ENCODE peak calls at places on chromosome X, in six cellular contexts. F is IMR-90; A is CD4-positive, CD25-positive, alpha-beta regulatory T cell; W is thoracic aorta; Q is right atrium auricular region; E is lower lobe of right lung. X is an unnamed sample.

GRCh38 chrX:19611636-19612376 is 96.5 kb upstream of the MAP3K15 start:
- DNase-seq in F (no peak), A (no peak), W (no peak), Q (no peak), E (no peak), X (no peak)

GRCh38 chrX:30618160-30618765 is 35.0 kb upstream of the GK start:
- DNase-seq in F (no peak), A (no peak), W (no peak), Q (no peak), E (no peak), X (no peak)

GRCh38 chrX:150940844-150941495 is 42.2 kb upstream of the HMGB3 start:
- DNase-seq in F (no peak), A (no peak), W (no peak), Q (no peak), E (no peak), X (no peak)

GRCh38 chrX:97123001-97123400 is 239.3 kb downstream of the RPA4 start:
- DNase-seq in F (no peak), A (no peak), W (no peak), Q (no peak), E (no peak), X (no peak)

GRCh38 chrX:111869639-111870034 is 6.3 kb upstream of the TRPC5OS start:
- DNase-seq in F (peak), A (peak), W (no peak), Q (no peak), E (no peak), X (no peak)

GRCh38 chrX:20547649-20548051 is 280.9 kb upstream of the RPS6KA3 start:
- DNase-seq in F (peak), A (no peak), W (peak), Q (no peak), E (no peak), X (no peak)

GRCh38 chrX:76643590-76643989 is 216.1 kb downstream of the MAGEE1 start:
- DNase-seq in F (no peak), A (no peak), W (no peak), Q (no peak), E (no peak), X (no peak)

GRCh38 chrX:117969337-117969736 is 147.3 kb downstream of the KLHL13 start:
- DNase-seq in F (no peak), A (no peak), W (no peak), Q (no peak), E (no peak), X (no peak)

GRCh38 chrX:151510203-151510602 is 53.3 kb upstream of the PASD1 start:
- DNase-seq in F (no peak), A (no peak), W (no peak), Q (no peak), E (no peak), X (no peak)

GRCh38 chrX:14936561-14936960 is 63.3 kb downstream of the MOSPD2 start:
- DNase-seq in F (peak), A (no peak), W (no peak), Q (no peak), E (peak), X (no peak)

GRCh38 chrX:123550829-123551228 is 182.0 kb downstream of the THOC2 start:
- DNase-seq in F (no peak), A (no peak), W (no peak), Q (no peak), E (no peak), X (no peak)

GRCh38 chrX:119880552-119881437 is 9.2 kb downstream of the NDUFA1 start:
- DNase-seq in F (peak), A (peak), W (no peak), Q (no peak), E (no peak), X (no peak)

GRCh38 chrX:31266172-31267076 is 194.6 kb upstream of the FTHL17 start:
- DNase-seq in F (no peak), A (peak), W (no peak), Q (no peak), E (peak), X (no peak)

GRCh38 chrX:40012039-40012799 is 85.5 kb downstream of the BCOR start:
- DNase-seq in F (peak), A (no peak), W (no peak), Q (no peak), E (no peak), X (no peak)

GRCh38 chrX:6777211-6778002 is 242.5 kb upstream of the VCX3A start:
- DNase-seq in F (no peak), A (no peak), W (no peak), Q (no peak), E (no peak), X (no peak)

GRCh38 chrX:119503484-119503861 is 35.2 kb downstream of the SLC25A5 start:
- DNase-seq in F (peak), A (no peak), W (peak), Q (no peak), E (peak), X (no peak)

GRCh38 chrX:41877167-41877566 is 46.2 kb downstream of the CASK start:
- DNase-seq in F (no peak), A (no peak), W (no peak), Q (no peak), E (no peak), X (no peak)

GRCh38 chrX:275967-276587 is 5.1 kb upstream of the PLCXD1 start:
- DNase-seq in F (peak), A (peak), W (peak), Q (peak), E (peak), X (no peak)

GRCh38 chrX:107736781-107737531 is 38.6 kb downstream of the TSC22D3 start:
- DNase-seq in F (no peak), A (no peak), W (no peak), Q (no peak), E (no peak), X (no peak)

GRCh38 chrX:71227370-71228062 is 4.5 kb downstream of the GJB1 start:
- DNase-seq in F (no peak), A (no peak), W (no peak), Q (no peak), E (no peak), X (no peak)

GRCh38 chrX:116290359-116290758 is 119.8 kb downstream of the AGTR2 start:
- DNase-seq in F (no peak), A (no peak), W (no peak), Q (no peak), E (no peak), X (no peak)

GRCh38 chrX:16466640-16467432 is 183.1 kb upstream of the S100G start:
- DNase-seq in F (peak), A (no peak), W (no peak), Q (no peak), E (no peak), X (no peak)

GRCh38 chrX:53324085-53324484 is 42.7 kb upstream of the IQSEC2 start:
- DNase-seq in F (no peak), A (no peak), W (no peak), Q (no peak), E (no peak), X (no peak)

GRCh38 chrX:30190426-30190825 is 24.9 kb upstream of the MAGEB2 start:
- DNase-seq in F (no peak), A (no peak), W (no peak), Q (no peak), E (no peak), X (no peak)

GRCh38 chrX:134235236-134235635 is 1.7 kb upstream of the CCDC160 start:
- DNase-seq in F (no peak), A (no peak), W (no peak), Q (no peak), E (no peak), X (no peak)

GRCh38 chrX:48648299-48648698 is 35.3 kb upstream of the WAS start:
- DNase-seq in F (peak), A (peak), W (no peak), Q (peak), E (no peak), X (no peak)

GRCh38 chrX:55758033-55758432 is 40.5 kb downstream of the RRAGB start:
- DNase-seq in F (peak), A (no peak), W (no peak), Q (no peak), E (no peak), X (no peak)

GRCh38 chrX:107628662-107629532 is 587 bp downstream of the PRPS1 start:
- DNase-seq in F (peak), A (peak), W (no peak), Q (no peak), E (peak), X (no peak)

GRCh38 chrX:25544641-25545040 is 528.9 kb upstream of the ARX start:
- DNase-seq in F (peak), A (no peak), W (no peak), Q (no peak), E (no peak), X (no peak)

GRCh38 chrX:46209768-46210167 is 335.5 kb downstream of the ZNF674 start:
- DNase-seq in F (no peak), A (no peak), W (no peak), Q (no peak), E (no peak), X (no peak)

GRCh38 chrX:149074429-149074828 is 430.7 kb downstream of the IDS start:
- DNase-seq in F (no peak), A (no peak), W (no peak), Q (peak), E (no peak), X (no peak)

GRCh38 chrX:119647552-119648420 is 41.6 kb upstream of the NKRF start:
- DNase-seq in F (no peak), A (peak), W (no peak), Q (no peak), E (no peak), X (no peak)

DNA sequence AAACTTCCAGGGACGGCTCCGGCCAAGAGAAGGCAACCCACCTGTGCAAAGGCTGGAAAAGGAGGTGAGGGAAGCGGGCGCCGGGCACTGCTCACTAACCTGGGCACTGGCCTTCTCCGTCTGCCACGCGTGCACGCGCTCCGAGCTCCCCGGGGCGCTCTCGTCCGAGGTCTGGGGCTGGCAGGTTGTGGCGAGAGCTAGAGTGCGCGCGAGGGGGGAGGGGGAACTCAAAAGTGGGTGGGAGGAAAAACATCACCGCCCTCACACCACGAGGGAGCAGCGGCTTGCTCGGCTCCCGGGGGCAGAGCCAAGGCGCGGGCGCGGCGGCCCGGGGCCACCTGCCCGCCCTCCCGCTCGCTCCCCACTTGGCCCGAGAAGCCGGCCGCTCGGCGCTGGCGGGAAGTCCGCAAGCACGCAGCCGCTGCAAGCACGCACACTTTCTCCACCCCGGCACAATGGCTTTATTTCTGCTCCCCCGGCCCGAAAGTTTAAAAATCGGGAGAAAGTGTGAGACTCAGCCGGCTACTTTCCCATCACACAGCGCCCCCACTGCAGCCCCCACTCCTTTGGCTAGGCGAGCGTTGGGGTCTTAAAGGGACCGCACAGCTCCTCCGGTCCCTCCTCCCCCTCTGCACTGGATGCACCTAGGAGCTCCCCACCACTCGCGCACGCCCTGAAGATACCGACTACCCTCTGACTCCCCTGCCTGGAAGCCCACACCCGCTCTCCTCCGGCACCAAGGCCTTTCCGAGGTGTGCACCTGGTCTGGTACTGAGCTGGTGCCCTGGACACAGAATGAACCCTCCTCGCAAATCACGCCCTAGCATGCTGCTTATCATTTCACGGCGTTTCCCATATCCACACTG is at the start of gene CHRDL1:
- DNase-seq in F (no peak), A (no peak), W (no peak), Q (no peak), E (peak), X (no peak)
- H3K4me3 ChIP-seq in F (peak), A (no peak), W (peak), Q (peak), E (peak), X (peak)

DNA sequence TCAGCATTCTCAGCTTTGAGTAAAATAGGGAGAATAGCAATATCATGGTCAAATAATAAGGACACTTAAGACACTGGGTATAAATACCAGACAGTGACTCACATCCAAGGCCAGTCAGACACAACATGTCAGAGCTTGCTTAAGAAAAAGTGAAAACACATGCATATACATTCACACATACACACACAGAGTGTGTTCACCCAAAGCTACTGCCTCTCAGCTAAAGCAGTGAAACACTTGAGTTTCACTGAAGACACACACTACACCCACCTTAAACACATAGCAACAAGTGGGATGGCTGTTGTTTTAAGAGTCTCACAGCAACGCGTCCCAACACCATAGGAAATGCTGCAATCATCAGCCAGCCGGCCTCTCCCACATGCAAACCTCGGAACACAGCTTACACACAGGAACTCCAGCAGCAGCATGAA is 14.4 kb downstream of the SHROOM4 start:
- DNase-seq in F (peak), A (no peak), W (no peak), Q (peak), E (peak), X (no peak)
- H3K27ac ChIP-seq in F (no peak), A (no peak), W (no peak), Q (peak), E (peak), X (peak)

DNA sequence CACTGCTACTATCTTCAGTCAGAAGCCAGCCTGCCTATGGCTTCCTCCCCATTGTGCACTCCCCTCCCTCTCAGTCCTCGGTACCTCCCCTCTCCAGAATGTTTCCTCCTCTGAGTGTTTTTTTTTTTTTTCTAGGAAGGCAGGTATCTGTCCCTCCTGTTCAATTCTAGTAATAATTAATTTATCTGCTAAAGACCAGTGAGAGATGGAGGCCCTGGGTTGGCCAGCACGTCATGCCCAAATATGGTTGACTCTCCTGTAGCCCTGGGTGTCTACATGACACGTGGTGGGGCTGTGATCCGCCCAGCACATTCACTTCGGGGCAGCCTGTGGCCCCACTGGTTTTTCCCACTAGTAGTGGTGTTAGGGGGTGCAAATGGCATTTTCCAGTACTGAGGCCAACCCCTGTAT is 1.8 kb downstream of the FLNA start:
- DNase-seq in F (peak), A (peak), W (no peak), Q (no peak), E (no peak), X (no peak)
- H3K4me3 ChIP-seq in F (peak), A (no peak), W (peak), Q (peak), E (peak), X (peak)

GRCh38 chrX:136689441-136689840 is 41.5 kb downstream of the CD40LG start:
- DNase-seq in F (peak), A (no peak), W (no peak), Q (no peak), E (no peak), X (no peak)
- H3K27ac ChIP-seq in F (no peak), A (peak), W (no peak), Q (no peak), E (no peak), X (no peak)

DNA sequence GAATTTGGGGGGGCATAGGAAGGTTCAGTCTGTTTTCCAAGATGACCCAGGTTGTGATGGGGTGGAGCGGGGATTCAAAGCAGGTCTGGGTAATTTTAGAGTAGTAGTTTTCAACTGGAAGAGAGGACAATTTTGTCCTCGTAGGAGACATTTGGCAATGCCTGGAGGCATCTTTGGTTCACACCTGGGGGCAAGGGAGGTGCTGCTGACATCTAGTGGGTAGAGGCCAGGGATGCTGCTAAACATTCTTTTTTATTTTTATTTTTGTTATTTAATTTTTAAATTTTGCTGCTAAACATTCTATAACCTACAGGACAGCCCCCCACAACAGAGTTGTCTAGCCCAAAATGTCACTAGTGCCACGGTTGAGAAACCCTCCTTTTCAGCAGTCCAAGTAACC is 1.9 kb downstream of the RAB9A start:
- DNase-seq in F (no peak), A (peak), W (no peak), Q (no peak), E (no peak), X (no peak)
- H3K4me3 ChIP-seq in F (peak), A (peak), W (peak), Q (peak), E (peak), X (no peak)